ENCODE peak calls at places on chromosomes 13 and 19, in six cellular contexts. M, U, Y, J, L and S are unnamed samples.

GRCh38 chr13:99439048-99439447 is 62.2 kb upstream of the TM9SF2 start:
- DNase-seq in U (no peak), L (no peak), J (no peak), M (no peak), Y (no peak), S (no peak)

GRCh38 chr13:91199866-91200265 is 147.6 kb upstream of the MIR17HG start:
- DNase-seq in U (no peak), M (no peak), Y (no peak), J (no peak), L (no peak), S (no peak)

GRCh38 chr19:29675120-29675649 is 9.9 kb downstream of the PLEKHF1 start:
- DNase-seq in Y (no peak), J (no peak), M (no peak), U (no peak), L (no peak), S (no peak)

GRCh38 chr19:33601583-33601982 is 20.2 kb upstream of the CHST8 start:
- DNase-seq in J (no peak), L (no peak), Y (no peak), U (no peak), M (peak; percentile 1), S (no peak)

GRCh38 chr13:99307648-99308339 is 595 bp upstream of the GPR183 start:
- DNase-seq in Y (peak; percentile 54), J (peak; percentile 58), M (no peak), L (no peak), U (peak; percentile 41), S (no peak)

GRCh38 chr13:52091473-52091872 is 37.4 kb downstream of the NEK5 start:
- DNase-seq in J (no peak), U (no peak), M (no peak), L (no peak), Y (no peak), S (no peak)

GRCh38 chr13:70714993-70715392 is 606.7 kb upstream of the KLHL1 start:
- DNase-seq in U (no peak), M (no peak), J (no peak), L (no peak), Y (no peak), S (no peak)

GRCh38 chr13:20340136-20340758 is 108.1 kb upstream of the GJB6 start:
- DNase-seq in Y (no peak), J (no peak), M (no peak), L (no peak), U (no peak), S (no peak)

GRCh38 chr13:83879431-83880171 is 2.7 kb downstream of the SLITRK1 start:
- DNase-seq in U (no peak), M (no peak), L (no peak), J (no peak), Y (peak; percentile 17), S (no peak)

GRCh38 chr13:27593267-27593666 is 27.1 kb downstream of the LNX2 start:
- DNase-seq in L (no peak), J (no peak), U (no peak), Y (no peak), M (no peak), S (no peak)

GRCh38 chr13:30659980-30660379 is 42.3 kb downstream of the USPL1 start:
- DNase-seq in Y (no peak), L (no peak), J (no peak), M (no peak), U (no peak), S (no peak)

GRCh38 chr13:25268561-25268960 is 18.7 kb downstream of the MTMR6 start:
- DNase-seq in Y (no peak), L (no peak), U (no peak), M (no peak), J (no peak), S (no peak)

GRCh38 chr13:25262261-25262660 is 25.0 kb downstream of the MTMR6 start:
- DNase-seq in M (no peak), Y (no peak), U (no peak), L (no peak), J (no peak), S (no peak)

GRCh38 chr13:25267715-25268114 is 19.6 kb downstream of the MTMR6 start:
- DNase-seq in U (no peak), J (no peak), Y (no peak), L (no peak), M (no peak), S (no peak)
- TF ChIP-seq CTCF in U (no peak), J (peak; percentile 22), Y (no peak), L (peak; percentile 21), M (no peak), S (peak; percentile 27)

GRCh38 chr19:46493236-46494114 is 2.2 kb downstream of the PNMA8B start:
- DNase-seq in J (peak; percentile 55), L (peak; percentile 54), Y (no peak), U (peak; percentile 21), M (no peak), S (no peak)

GRCh38 chr19:46492841-46493235 is 2.8 kb downstream of the PNMA8B start:
- DNase-seq in L (no peak), U (no peak), M (no peak), Y (no peak), J (no peak), S (no peak)

GRCh38 chr19:46494115-46494935 is 1.3 kb downstream of the PNMA8B start:
- DNase-seq in L (no peak), J (no peak), U (no peak), M (no peak), Y (no peak), S (no peak)

GRCh38 chr19:46495789-46496099 is at the start of gene PNMA8B:
- DNase-seq in L (peak; percentile 63), Y (peak; percentile 80), M (no peak), J (peak; percentile 56), U (no peak), S (no peak)

DNA sequence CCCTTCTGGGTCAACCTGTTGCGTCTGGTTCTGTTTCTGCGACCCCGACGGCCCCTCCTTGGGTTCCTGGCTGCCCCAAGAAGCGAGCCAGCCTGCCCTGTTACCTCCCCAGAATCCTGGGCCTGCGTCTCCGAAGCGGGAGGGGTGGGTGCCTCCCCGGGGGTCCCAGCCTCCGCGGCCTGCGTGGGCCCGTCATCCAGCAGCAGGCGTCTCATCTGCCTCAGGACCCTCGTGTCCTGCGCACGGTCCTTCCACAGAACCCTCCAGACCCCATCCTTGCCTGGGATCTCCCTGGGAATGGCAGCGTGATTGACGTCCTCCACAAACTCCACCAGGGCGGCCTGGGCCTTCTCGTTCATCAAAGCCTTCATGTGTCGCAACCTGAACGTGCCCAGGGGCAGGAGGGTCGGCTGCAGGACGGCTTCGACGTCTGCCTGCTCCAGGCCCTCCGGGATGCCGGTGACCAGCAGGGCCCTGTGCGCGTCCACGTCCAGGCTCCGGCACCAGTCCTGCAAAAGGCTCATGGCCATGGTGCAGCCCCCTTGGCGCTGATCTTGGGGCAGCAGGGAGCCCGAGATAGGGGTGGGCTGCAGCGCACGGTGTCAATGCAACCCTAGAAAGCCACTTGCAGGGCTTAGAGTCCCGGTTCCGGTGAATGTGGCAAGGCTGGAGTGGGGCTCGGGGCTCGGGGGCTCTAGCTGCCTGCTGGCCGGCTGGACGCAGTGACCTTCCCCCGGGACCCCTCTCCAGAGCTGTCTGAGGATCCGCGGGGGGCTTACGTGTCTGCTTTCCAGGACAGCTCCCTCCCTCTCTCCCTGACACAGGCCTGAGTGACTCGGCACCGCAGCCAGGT is 505 bp downstream of the PNMA8B start:
- DNase-seq in M (no peak), L (no peak), J (no peak), U (no peak), Y (no peak), S (no peak)
- H3K4me3 ChIP-seq in M (peak overlapping the region; percentile 39), L (peak overlapping the region; percentile 60), J (peak overlapping the region; percentile 34), U (no peak overlapping the region), Y (no peak overlapping the region), S (no peak overlapping the region)

DNA sequence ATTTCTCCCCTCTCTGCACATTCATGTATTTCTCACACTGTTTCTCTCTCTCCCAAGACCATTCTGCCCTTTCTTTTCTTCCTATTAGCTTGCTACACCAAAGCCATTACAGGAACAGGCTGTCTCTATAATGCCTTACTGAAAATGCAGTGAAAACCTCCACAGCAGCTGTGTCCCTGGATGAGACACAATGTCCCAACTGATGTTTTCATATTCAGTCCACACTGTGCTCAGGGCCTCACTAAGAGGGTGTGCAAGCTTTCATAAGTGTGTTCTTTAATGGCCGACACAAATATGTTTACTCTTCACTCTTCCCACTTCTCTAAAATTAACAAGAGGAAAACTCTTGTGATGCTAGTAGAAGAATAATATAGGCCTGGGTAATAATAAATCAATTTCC is 163.4 kb downstream of the KCTD12 start:
- DNase-seq in J (no peak), M (no peak), U (no peak), Y (no peak), L (no peak), S (no peak)
- TF ChIP-seq CTCF in J (no peak), M (no peak), U (no peak), Y (no peak), L (no peak), S (no peak)

GRCh38 chr19:22422220-22422619 is at the start of gene ZNF98:
- DNase-seq in Y (peak; percentile 75), J (no peak), U (peak; percentile 7), L (peak; percentile 38), M (no peak), S (no peak)
- H3K4me3 ChIP-seq in Y (no peak within 1 kb of the TSS), J (no peak within 1 kb of the TSS), U (no peak within 1 kb of the TSS), L (peak within 1 kb of the TSS; percentile 49), M (no peak within 1 kb of the TSS), S (no peak within 1 kb of the TSS)

GRCh38 chr19:52592301-52592700 is 22.2 kb downstream of the ZNF701 start:
- DNase-seq in L (no peak), Y (no peak), U (no peak), M (no peak), J (no peak), S (no peak)
- TF ChIP-seq CTCF in L (no peak), Y (no peak), U (no peak), M (no peak), J (no peak), S (no peak)